ENCODE peak calls at places on chromosomes 1 and 21, in five cellular contexts. One of them, this sample, is unnamed.

GRCh38 chr1:39195166-39196111 is 9.1 kb upstream of the MACF1 start:
- DNase-seq in T-helper 1 cell: no peak
- DNase-seq in choroid plexus epithelial cell: peak
- DNase-seq in AG09319: no peak
- DNase-seq in tibial artery: no peak
- DNase-seq in this sample: no peak

GRCh38 chr1:18069903-18070302 is 37.7 kb upstream of the IGSF21 start:
- DNase-seq in choroid plexus epithelial cell: no peak
- DNase-seq in tibial artery: no peak
- DNase-seq in T-helper 1 cell: peak
- DNase-seq in AG09319: no peak
- DNase-seq in this sample: no peak

GRCh38 chr21:43209575-43210453 is 41.0 kb downstream of the CRYAA start:
- DNase-seq in AG09319: no peak
- DNase-seq in tibial artery: peak
- DNase-seq in T-helper 1 cell: no peak
- DNase-seq in choroid plexus epithelial cell: peak
- DNase-seq in this sample: no peak

GRCh38 chr1:164092603-164093353 is 466.2 kb upstream of the PBX1 start:
- DNase-seq in tibial artery: no peak
- DNase-seq in T-helper 1 cell: no peak
- DNase-seq in AG09319: no peak
- DNase-seq in choroid plexus epithelial cell: peak
- DNase-seq in this sample: no peak

GRCh38 chr1:47655521-47656300 is 217.9 kb downstream of the FOXD2 start:
- DNase-seq in choroid plexus epithelial cell: no peak
- DNase-seq in T-helper 1 cell: no peak
- DNase-seq in AG09319: no peak
- DNase-seq in tibial artery: peak
- DNase-seq in this sample: no peak

GRCh38 chr1:37718181-37718900 is 26.0 kb downstream of the CDCA8 start:
- DNase-seq in tibial artery: peak
- DNase-seq in AG09319: no peak
- DNase-seq in T-helper 1 cell: no peak
- DNase-seq in choroid plexus epithelial cell: no peak
- DNase-seq in this sample: no peak

GRCh38 chr1:19213580-19213979 is 3.5 kb upstream of the UBR4 start:
- DNase-seq in T-helper 1 cell: no peak
- DNase-seq in tibial artery: no peak
- DNase-seq in AG09319: no peak
- DNase-seq in choroid plexus epithelial cell: no peak
- DNase-seq in this sample: no peak

GRCh38 chr1:25990702-25991395 is 7.0 kb downstream of the PAFAH2 start:
- DNase-seq in AG09319: no peak
- DNase-seq in choroid plexus epithelial cell: no peak
- DNase-seq in tibial artery: no peak
- DNase-seq in T-helper 1 cell: peak
- DNase-seq in this sample: no peak

GRCh38 chr21:32245971-32246370 is 32.9 kb downstream of the MIS18A start:
- DNase-seq in AG09319: no peak
- DNase-seq in choroid plexus epithelial cell: no peak
- DNase-seq in T-helper 1 cell: no peak
- DNase-seq in tibial artery: no peak
- DNase-seq in this sample: no peak

GRCh38 chr1:18976096-18976495 is 19.6 kb upstream of the IFFO2 start:
- DNase-seq in choroid plexus epithelial cell: no peak
- DNase-seq in T-helper 1 cell: no peak
- DNase-seq in tibial artery: peak
- DNase-seq in AG09319: no peak
- DNase-seq in this sample: no peak

This sample was measured in GM04504.